ENCODE peak calls at places on chromosomes 3 and 15, in six cellular contexts. E is heart right ventricle, Y is AG04450, I is left lung, F is neural progenitor cell, R is tibial nerve. U is an unnamed sample.

GRCh38 chr15:94174399-94174802 is 57.0 kb upstream of the MCTP2 start:
- DNase-seq in F (no peak), Y (peak), R (no peak), I (no peak), E (no peak), U (peak)

GRCh38 chr3:143751643-143752178 is 96.6 kb downstream of the SLC9A9 start:
- DNase-seq in E (no peak), Y (no peak), I (no peak), R (no peak), F (no peak), U (no peak)

GRCh38 chr3:107956991-107957467 is 133.8 kb downstream of the CD47 start:
- DNase-seq in R (peak), E (peak), I (peak), F (no peak), Y (no peak), U (peak)

GRCh38 chr3:111864821-111865656 is 6.0 kb downstream of the PHLDB2 start:
- DNase-seq in R (no peak), I (no peak), F (no peak), Y (peak), E (peak), U (peak)

GRCh38 chr15:45677797-45678196 is 43.0 kb downstream of the SQOR start:
- DNase-seq in F (no peak), I (no peak), Y (no peak), E (no peak), R (no peak), U (no peak)

GRCh38 chr15:82810061-82810862 is 834 bp downstream of the WHAMM start:
- DNase-seq in R (no peak), E (no peak), Y (no peak), F (peak), I (peak), U (no peak)

GRCh38 chr3:25396686-25397085 is 31.4 kb upstream of the RARB start:
- DNase-seq in F (no peak), I (no peak), R (no peak), Y (no peak), E (no peak), U (no peak)

GRCh38 chr3:57758686-57759085 is 2.6 kb downstream of the SLMAP start:
- DNase-seq in E (no peak), I (no peak), R (no peak), F (no peak), Y (no peak), U (no peak)

GRCh38 chr15:60916032-60916673 is 312.9 kb downstream of the RORA start:
- DNase-seq in E (no peak), F (no peak), R (no peak), Y (no peak), I (no peak), U (no peak)

GRCh38 chr3:71421820-71422566 is 161.5 kb downstream of the FOXP1 start:
- DNase-seq in Y (no peak), E (no peak), I (no peak), R (no peak), F (no peak), U (no peak)

GRCh38 chr3:156728267-156728985 is 54.0 kb downstream of the TIPARP start:
- DNase-seq in I (no peak), F (no peak), E (no peak), R (no peak), Y (no peak), U (no peak)

GRCh38 chr3:53941945-53942344 is 50.3 kb upstream of the SELENOK start:
- DNase-seq in F (peak), I (no peak), E (no peak), Y (no peak), R (no peak), U (no peak)

GRCh38 chr15:77907824-77908751 is 169.4 kb downstream of the TBC1D2B start:
- DNase-seq in E (no peak), R (no peak), I (no peak), Y (no peak), F (peak), U (no peak)

GRCh38 chr3:149352556-149352955 is 19.1 kb upstream of the TM4SF18 start:
- DNase-seq in R (no peak), F (peak), Y (no peak), E (peak), I (peak), U (no peak)

GRCh38 chr3:117887896-117888295 is 1146.8 kb downstream of the IGSF11 start:
- DNase-seq in E (no peak), R (no peak), F (no peak), I (no peak), Y (no peak), U (no peak)

GRCh38 chr15:37856109-37856508 is 78.3 kb upstream of the TMCO5A start:
- DNase-seq in E (no peak), R (no peak), F (no peak), I (no peak), Y (no peak), U (no peak)

GRCh38 chr3:140563206-140563605 is 114.7 kb upstream of the TRIM42 start:
- DNase-seq in F (no peak), I (no peak), E (no peak), R (no peak), Y (no peak), U (no peak)

GRCh38 chr3:2765002-2765579 is 345.1 kb downstream of the IL5RA start:
- DNase-seq in E (no peak), F (peak), Y (no peak), R (no peak), I (no peak), U (no peak)

GRCh38 chr3:126704494-126705214 is 614 bp downstream of the CHCHD6 start:
- DNase-seq in E (no peak), F (peak), I (no peak), Y (no peak), R (no peak), U (no peak)

GRCh38 chr15:101445562-101446526 is 43.7 kb downstream of the PCSK6 start:
- DNase-seq in E (peak), Y (no peak), I (no peak), R (peak), F (no peak), U (no peak)

GRCh38 chr3:11953778-11954177 is 50.4 kb upstream of the SYN2 start:
- DNase-seq in E (no peak), F (no peak), Y (no peak), I (no peak), R (no peak), U (no peak)

GRCh38 chr15:40982855-40983254 is 29.6 kb downstream of the CHAC1 start:
- DNase-seq in Y (peak), E (no peak), R (no peak), F (no peak), I (no peak), U (peak)

GRCh38 chr15:40984406-40984805 is 31.1 kb downstream of the CHAC1 start:
- DNase-seq in Y (no peak), E (no peak), F (no peak), R (no peak), I (no peak), U (no peak)

GRCh38 chr15:40985541-40986330 is 32.5 kb downstream of the CHAC1 start:
- DNase-seq in Y (no peak), F (no peak), I (no peak), R (no peak), E (no peak), U (peak)

GRCh38 chr15:40986820-40987219 is 33.5 kb downstream of the CHAC1 start:
- DNase-seq in E (no peak), I (no peak), F (no peak), Y (no peak), R (no peak), U (no peak)

DNA sequence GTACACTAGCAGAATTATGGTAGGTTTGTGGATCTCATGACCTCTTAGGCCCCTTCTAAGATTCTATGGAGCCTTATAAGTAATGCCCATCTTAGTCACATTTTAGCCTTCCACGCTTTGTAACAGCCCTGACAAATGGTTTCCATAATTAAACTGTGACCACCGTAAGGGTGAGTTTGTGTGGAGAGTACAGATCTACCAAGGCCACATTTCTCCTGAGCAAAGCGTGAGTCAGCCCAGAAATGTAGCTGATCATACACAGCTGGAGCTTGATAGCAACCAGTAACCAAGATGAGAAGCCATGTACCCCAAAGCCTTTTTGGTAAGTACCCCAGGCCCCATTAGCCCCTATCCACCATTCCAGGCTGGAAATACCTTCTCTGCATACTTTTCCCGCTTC is 31.7 kb downstream of the CHAC1 start:
- DNase-seq in F (no peak), R (no peak), I (no peak), E (no peak), Y (peak), U (peak)
- H3K4me3 ChIP-seq in F (no peak), R (no peak), I (no peak), E (no peak), Y (no peak), U (no peak)

DNA sequence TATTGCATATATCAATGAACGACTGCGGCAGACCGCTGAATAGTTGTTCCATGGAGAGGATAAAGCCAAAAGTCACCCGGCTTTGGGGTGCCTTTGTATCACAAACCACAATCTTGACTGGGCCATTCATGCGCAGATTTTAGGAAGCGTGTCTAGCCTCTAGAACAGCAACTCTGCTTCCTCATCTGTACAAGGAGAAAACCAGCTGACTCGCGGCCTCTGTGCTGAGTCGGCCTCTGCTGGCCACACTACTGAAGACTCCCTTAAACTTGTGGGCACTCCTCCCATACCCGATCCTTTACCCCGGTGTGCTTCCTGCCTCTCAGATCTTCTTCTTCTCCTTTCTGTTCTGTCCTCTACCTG is 872 bp downstream of the DLEC1 start:
- DNase-seq in Y (no peak), E (peak), I (peak), F (peak), R (peak), U (no peak)
- H3K4me3 ChIP-seq in Y (no peak), E (peak), I (peak), F (peak), R (peak), U (no peak)

GRCh38 chr15:89399390-89400120 is 64.9 kb upstream of the POLG start:
- DNase-seq in Y (no peak), R (no peak), I (no peak), F (peak), E (no peak), U (no peak)
- H3K4me3 ChIP-seq in Y (peak), R (peak), I (peak), F (peak), E (peak), U (peak)

GRCh38 chr15:69857246-69857645 is 240.5 kb downstream of the TLE3 start:
- DNase-seq in E (no peak), F (no peak), I (no peak), R (no peak), Y (no peak), U (no peak)
- H3K4me3 ChIP-seq in E (no peak), F (no peak), I (no peak), R (no peak), Y (no peak), U (no peak)

DNA sequence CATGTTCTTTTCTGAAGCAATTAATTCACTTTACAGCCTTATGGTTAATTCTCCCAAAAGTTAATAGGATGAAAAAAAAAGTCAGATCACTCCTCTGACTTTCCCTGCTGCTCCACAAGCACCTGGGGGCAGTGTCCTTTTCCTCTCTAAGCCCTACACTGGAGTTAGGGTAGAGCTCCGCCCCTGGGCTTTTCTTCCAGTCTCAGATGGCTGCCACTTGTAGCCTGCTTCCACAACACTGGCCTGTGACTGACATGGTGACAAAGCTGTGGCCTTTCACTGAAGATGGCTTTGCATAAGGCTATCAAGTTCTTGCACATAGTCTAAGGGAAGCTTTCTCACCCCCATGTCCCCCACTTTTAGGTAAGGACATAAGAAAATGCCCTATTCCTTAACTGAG is 1.3 kb upstream of the MON1A start:
- DNase-seq in Y (no peak), I (no peak), R (no peak), F (peak), E (no peak), U (no peak)
- H3K4me3 ChIP-seq in Y (no peak), I (no peak), R (no peak), F (no peak), E (no peak), U (no peak)

GRCh38 chr15:93065641-93066045 is 23.4 kb downstream of the RGMA start:
- DNase-seq in F (no peak), E (no peak), I (no peak), R (no peak), Y (no peak), U (no peak)

GRCh38 chr15:93066103-93066725 is 22.8 kb downstream of the RGMA start:
- DNase-seq in I (no peak), E (no peak), F (no peak), R (no peak), Y (no peak), U (no peak)

GRCh38 chr15:93068581-93069199 is 20.3 kb downstream of the RGMA start:
- DNase-seq in Y (no peak), E (no peak), I (no peak), F (peak), R (no peak), U (no peak)

GRCh38 chr15:93067649-93068085 is 21.3 kb downstream of the RGMA start:
- DNase-seq in I (no peak), Y (no peak), R (no peak), E (no peak), F (no peak), U (no peak)

GRCh38 chr15:93066834-93067648 is 22.0 kb downstream of the RGMA start:
- DNase-seq in R (peak), F (no peak), Y (no peak), E (no peak), I (no peak), U (no peak)
- H3K4me3 ChIP-seq in R (no peak), F (no peak), Y (no peak), E (no peak), I (no peak), U (no peak)

GRCh38 chr15:74958320-74958907 is 1.8 kb upstream of the RPP25 start:
- DNase-seq in Y (no peak), I (peak), R (peak), E (peak), F (peak), U (no peak)
- H3K4me3 ChIP-seq in Y (no peak), I (peak), R (peak), E (peak), F (peak), U (peak)

DNA sequence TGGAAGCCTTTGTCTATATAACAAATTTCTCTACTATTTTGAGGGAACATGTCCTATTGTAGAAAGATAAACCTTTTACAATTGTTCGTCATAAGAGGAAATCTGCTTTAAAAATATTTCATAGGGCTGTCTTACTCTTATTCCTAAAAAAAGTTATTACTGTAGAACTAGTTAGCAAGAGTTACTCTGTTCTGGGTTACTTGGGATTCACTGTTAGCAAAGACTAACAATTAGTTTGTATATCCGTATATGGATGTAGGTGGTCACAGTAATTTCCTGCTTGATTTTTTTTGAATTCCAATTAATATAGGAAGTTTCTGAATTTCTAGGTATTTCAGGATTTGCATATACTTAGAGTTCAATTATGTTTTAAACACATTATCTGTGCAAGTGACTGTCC is 413.5 kb downstream of the RBMS3 start:
- DNase-seq in F (no peak), Y (no peak), I (no peak), R (no peak), E (no peak), U (no peak)
- H3K4me3 ChIP-seq in F (no peak), Y (no peak), I (no peak), R (no peak), E (no peak), U (no peak)

GRCh38 chr3:18085429-18085828 is 339.7 kb downstream of the SATB1 start:
- DNase-seq in I (no peak), E (no peak), R (no peak), F (peak), Y (no peak), U (no peak)
- H3K4me3 ChIP-seq in I (no peak), E (no peak), R (no peak), F (no peak), Y (no peak), U (no peak)

U was measured in AG09309.